ENCODE peak calls at places on chromosomes 5 and 9, in six cellular contexts. Z is IMR-90, N is heart left ventricle, O is prostate gland, C is tibial nerve, H is uterus. J is an unnamed sample.

GRCh38 chr5:155839251-155840037 is 487.5 kb upstream of the SGCD start:
- DNase-seq in Z (peak), N (no peak), O (no peak), C (no peak), H (no peak), J (no peak)

GRCh38 chr9:104536756-104537155 is at the start of gene OR13C3:
- DNase-seq in Z (no peak), N (no peak), O (no peak), C (no peak), H (no peak), J (no peak)

GRCh38 chr9:79944991-79945390 is 373.2 kb downstream of the TLE4 start:
- DNase-seq in Z (no peak), N (no peak), O (no peak), C (no peak), H (no peak), J (no peak)

GRCh38 chr5:92401492-92401891 is 1018.4 kb upstream of the ARRDC3 start:
- DNase-seq in Z (peak), N (no peak), O (no peak), C (no peak), H (no peak), J (no peak)

GRCh38 chr5:161895510-161895909 is 47.6 kb downstream of the GABRA1 start:
- DNase-seq in Z (no peak), N (no peak), O (no peak), C (no peak), H (no peak), J (no peak)

GRCh38 chr5:41661221-41661620 is 150.8 kb upstream of the PLCXD3 start:
- DNase-seq in Z (no peak), N (no peak), O (no peak), C (no peak), H (no peak), J (no peak)

GRCh38 chr9:112866662-112867274 is 23.9 kb downstream of the SLC46A2 start:
- DNase-seq in Z (peak), N (no peak), O (no peak), C (no peak), H (no peak), J (no peak)

GRCh38 chr5:10825897-10826644 is 65.0 kb upstream of the DAP start:
- DNase-seq in Z (no peak), N (no peak), O (no peak), C (no peak), H (no peak), J (no peak)

GRCh38 chr9:78601957-78602565 is 305.1 kb downstream of the PSAT1 start:
- DNase-seq in Z (peak), N (no peak), O (no peak), C (peak), H (no peak), J (no peak)

GRCh38 chr9:86337469-86338107 is 16.6 kb downstream of the TUT7 start:
- DNase-seq in Z (no peak), N (no peak), O (no peak), C (no peak), H (no peak), J (no peak)

GRCh38 chr9:129406278-129407225 is 214.3 kb downstream of the C9orf50 start:
- DNase-seq in Z (no peak), N (peak), O (no peak), C (no peak), H (peak), J (peak)

GRCh38 chr5:59300930-59301329 is 592.6 kb downstream of the PDE4D start:
- DNase-seq in Z (no peak), N (no peak), O (no peak), C (no peak), H (no peak), J (no peak)

GRCh38 chr9:71353723-71354122 is 232.3 kb upstream of the TRPM3 start:
- DNase-seq in Z (peak), N (no peak), O (no peak), C (no peak), H (no peak), J (no peak)

GRCh38 chr5:149372041-149372805 is 6.9 kb downstream of the IL17B start:
- DNase-seq in Z (no peak), N (no peak), O (no peak), C (no peak), H (no peak), J (no peak)

GRCh38 chr9:68627104-68627503 is 77.9 kb upstream of the PIP5K1B start:
- DNase-seq in Z (no peak), N (no peak), O (no peak), C (no peak), H (no peak), J (no peak)

GRCh38 chr9:130394814-130395470 is 49.8 kb upstream of the ASS1 start:
- DNase-seq in Z (no peak), N (no peak), O (no peak), C (no peak), H (no peak), J (no peak)

GRCh38 chr5:76718880-76719279 is 3.0 kb downstream of the F2R start:
- DNase-seq in Z (no peak), N (no peak), O (no peak), C (no peak), H (no peak), J (no peak)
- H3K4me3 ChIP-seq in Z (no peak), N (no peak), O (no peak), C (no peak), H (no peak), J (no peak)

DNA sequence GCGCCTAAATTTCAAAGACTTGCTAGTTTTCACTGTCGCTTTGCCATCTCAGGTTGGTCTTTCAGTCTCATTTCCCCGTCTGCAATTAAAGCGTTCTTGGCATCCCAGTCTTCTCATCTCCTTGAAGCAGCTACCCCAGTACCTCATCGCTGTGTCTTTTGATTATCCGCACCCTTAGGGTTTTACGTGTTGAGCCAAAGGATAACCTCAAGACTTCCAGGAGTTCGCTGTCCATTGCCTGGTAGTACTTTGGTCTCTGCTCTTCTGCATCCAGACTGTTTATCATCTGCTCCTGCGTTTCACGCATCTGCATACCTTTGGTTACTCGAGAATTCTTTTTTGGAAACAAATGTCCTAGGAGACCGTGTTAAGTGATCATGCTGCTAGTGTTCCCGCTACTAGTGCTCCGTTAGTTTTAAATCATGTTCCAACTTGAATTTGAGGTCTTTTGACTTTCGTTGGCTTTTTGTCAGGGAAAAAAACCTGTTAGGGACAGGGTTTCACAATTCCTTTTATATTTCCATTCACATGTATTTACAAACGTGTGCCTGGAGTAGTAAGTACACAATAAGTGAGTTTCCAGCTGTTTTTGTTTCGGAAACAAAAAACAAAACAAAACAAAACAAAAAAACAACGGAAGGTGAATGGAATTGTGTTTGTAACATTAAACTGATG is 877 bp downstream of the RABGAP1 start:
- DNase-seq in Z (peak), N (no peak), O (peak), C (no peak), H (no peak), J (no peak)
- H3K27ac ChIP-seq in Z (peak), N (peak), O (peak), C (peak), H (peak), J (peak)

GRCh38 chr5:14071433-14071832 is 71.7 kb upstream of the TRIO start:
- DNase-seq in Z (peak), N (no peak), O (no peak), C (no peak), H (no peak), J (no peak)

GRCh38 chr5:14064841-14065240 is 78.3 kb upstream of the TRIO start:
- DNase-seq in Z (peak), N (no peak), O (no peak), C (no peak), H (no peak), J (no peak)

GRCh38 chr5:14066326-14066725 is 76.8 kb upstream of the TRIO start:
- DNase-seq in Z (no peak), N (no peak), O (no peak), C (no peak), H (no peak), J (no peak)

GRCh38 chr5:14068136-14068535 is 75.0 kb upstream of the TRIO start:
- DNase-seq in Z (peak), N (no peak), O (no peak), C (no peak), H (no peak), J (no peak)

DNA sequence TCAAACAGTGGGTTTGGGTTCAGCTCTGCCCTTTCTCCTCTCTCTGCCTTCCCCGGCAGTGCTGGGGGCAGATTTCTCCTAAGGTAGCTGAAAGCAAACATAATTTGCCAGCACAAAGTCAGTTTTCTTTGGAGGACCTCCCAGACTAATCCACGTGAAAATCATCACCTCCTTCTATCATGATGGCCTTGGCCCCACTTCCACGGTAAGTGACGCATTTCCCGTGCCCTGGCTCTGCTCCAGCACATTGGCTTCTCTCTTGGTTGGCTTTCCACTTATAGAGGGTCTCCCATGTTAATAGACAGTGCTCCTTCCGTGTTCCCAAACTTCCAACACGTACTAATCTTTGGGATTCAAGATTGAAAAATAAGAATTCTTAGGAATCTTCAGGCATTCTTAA is 74.1 kb upstream of the TRIO start:
- DNase-seq in Z (no peak), N (no peak), O (no peak), C (no peak), H (no peak), J (no peak)
- TF ChIP-seq POLR2A in Z (no peak), N (no peak), O (no peak), C (no peak), H (no peak), J (no peak)

GRCh38 chr5:64497390-64497789 is 8.4 kb upstream of the RGS7BP start:
- DNase-seq in Z (peak), N (no peak), O (no peak), C (no peak), H (no peak), J (no peak)
- H3K4me3 ChIP-seq in Z (no peak), N (no peak), O (no peak), C (no peak), H (no peak), J (no peak)

DNA sequence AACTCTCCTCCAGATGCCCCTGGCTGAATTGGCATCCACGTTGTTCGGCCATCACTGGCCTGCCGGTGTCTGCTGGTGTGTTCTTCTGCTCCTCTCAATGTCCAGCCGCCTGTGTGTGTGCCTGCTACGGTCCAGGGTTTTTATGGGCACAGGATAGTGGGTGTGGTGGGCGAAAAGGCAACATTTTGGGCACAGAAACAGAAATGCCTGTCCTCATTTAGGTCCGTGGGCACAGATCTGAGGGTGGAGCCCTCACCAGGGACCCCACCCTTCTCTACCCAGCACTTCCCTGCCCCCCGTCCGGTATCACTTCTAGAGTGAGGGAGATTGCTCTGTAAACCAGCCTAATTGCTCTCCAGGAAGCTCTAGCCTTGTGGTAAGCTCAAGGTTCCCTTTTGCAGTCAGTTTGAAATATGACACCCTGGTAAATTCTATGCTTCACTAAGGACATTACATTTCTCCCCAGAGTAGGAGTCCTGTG is 410.1 kb downstream of the MAT2B start:
- DNase-seq in Z (peak), N (no peak), O (no peak), C (no peak), H (no peak), J (no peak)
- H3K27ac ChIP-seq in Z (peak), N (no peak), O (no peak), C (no peak), H (no peak), J (no peak)

DNA sequence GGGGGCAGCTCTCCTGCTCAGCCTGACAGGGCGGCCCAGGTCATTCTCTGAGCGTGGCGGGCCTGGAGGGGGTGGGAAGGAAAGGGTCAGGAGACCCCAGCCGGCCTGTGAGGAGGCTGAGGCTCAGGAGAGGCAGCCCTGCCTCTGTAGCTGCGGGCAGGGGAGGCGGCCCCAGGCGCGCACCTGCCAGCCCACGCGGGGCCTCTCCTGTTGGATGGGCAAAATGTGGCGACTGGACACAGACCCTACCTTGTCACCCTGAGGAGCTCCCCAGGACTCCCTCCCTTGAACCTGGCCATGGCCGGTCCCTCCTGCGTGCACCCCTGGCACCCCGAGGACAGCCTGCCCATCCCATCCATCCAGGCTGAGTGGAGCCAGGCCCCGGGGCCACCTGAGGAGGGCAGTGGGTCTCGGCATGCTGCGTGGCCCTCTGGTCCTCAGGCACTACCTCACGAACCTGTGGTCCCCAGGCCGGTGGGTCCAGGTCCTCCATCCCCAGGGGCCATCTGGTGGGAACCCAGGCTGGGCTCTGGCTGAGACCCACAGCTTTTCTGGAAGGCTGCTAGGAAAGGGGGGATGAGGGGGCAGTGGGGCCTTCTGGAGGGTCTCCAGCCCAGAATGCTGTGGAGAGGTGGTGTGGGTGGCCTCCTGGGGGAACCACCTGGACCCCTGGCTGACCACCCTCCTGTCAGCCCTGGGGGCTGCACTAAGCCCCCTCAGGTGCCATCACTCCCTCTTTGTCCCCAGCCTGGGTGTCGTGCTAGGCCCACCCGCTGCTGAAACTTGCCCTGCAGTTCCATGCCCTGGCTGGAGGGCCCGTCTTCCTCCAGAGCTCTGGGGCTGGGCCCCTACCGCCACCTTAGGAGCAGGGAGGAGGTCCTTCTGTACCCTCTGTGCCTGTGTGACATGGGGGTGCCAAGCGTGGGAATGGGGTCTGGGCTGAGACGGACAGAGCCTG is 15.2 kb upstream of the NRARP start:
- DNase-seq in Z (no peak), N (no peak), O (no peak), C (no peak), H (no peak), J (no peak)
- TF ChIP-seq POLR2A in Z (no peak), N (no peak), O (no peak), C (no peak), H (no peak), J (no peak)

GRCh38 chr9:101449071-101449721 is 13.6 kb upstream of the ALDOB start:
- DNase-seq in Z (peak), N (peak), O (peak), C (peak), H (peak), J (peak)
- H3K4me3 ChIP-seq in Z (peak), N (peak), O (peak), C (peak), H (peak), J (peak)

J was measured in breast epithelium.